ENCODE peak calls at places on chromosomes 6 and 20, in nine cellular contexts. I is brain microvascular endothelial cell, Y is OCI-LY7, P is AG04450, V is AG10803, Z is upper lobe of right lung, M is AG09309, S is astrocyte, U is psoas muscle. A is an unnamed sample.

GRCh38 chr6:150835620-150836019 is 29.9 kb upstream of the MTHFD1L start:
- DNase-seq in I (no peak), Y (no peak), P (no peak), V (no peak), Z (no peak), M (no peak), S (no peak), U (no peak), A (no peak)

GRCh38 chr6:73032586-73032985 is 192.7 kb downstream of the KHDC1L start:
- DNase-seq in I (no peak), Y (no peak), P (no peak), V (peak; percentile 37), Z (no peak), M (no peak), S (peak; percentile 49), U (no peak), A (no peak)

GRCh38 chr6:80454661-80455365 is 348.3 kb downstream of the BCKDHB start:
- DNase-seq in I (no peak), Y (no peak), P (no peak), V (peak; percentile 35), Z (no peak), M (no peak), S (peak; percentile 48), U (no peak), A (no peak)

GRCh38 chr6:4355241-4355640 is 219.9 kb upstream of the ECI2 start:
- DNase-seq in I (peak; percentile 93), Y (no peak), P (no peak), V (peak; percentile 83), Z (no peak), M (peak; percentile 75), S (peak; percentile 92), U (no peak), A (peak; percentile 69)

GRCh38 chr6:155448823-155449789 is 6.5 kb downstream of the NOX3 start:
- DNase-seq in I (no peak), Y (no peak), P (no peak), V (no peak), Z (no peak), M (no peak), S (peak; percentile 19), U (no peak), A (no peak)

GRCh38 chr6:131524695-131525336 is 48.2 kb upstream of the ARG1 start:
- DNase-seq in I (no peak), Y (no peak), P (no peak), V (no peak), Z (no peak), M (no peak), S (no peak), U (no peak), A (no peak)

GRCh38 chr20:4160761-4161305 is 145.5 kb upstream of the RNF24 start:
- DNase-seq in I (peak; percentile 11), Y (peak; percentile 50), P (no peak), V (no peak), Z (peak; percentile 63), M (no peak), S (peak; percentile 54), U (no peak), A (no peak)

GRCh38 chr20:25280051-25280573 is 32.2 kb downstream of the PYGB start:
- DNase-seq in I (no peak), Y (peak; percentile 40), P (no peak), V (no peak), Z (no peak), M (no peak), S (no peak), U (peak; percentile 29), A (no peak)

GRCh38 chr6:148771896-148772554 is 25.2 kb downstream of the UST start:
- DNase-seq in I (no peak), Y (no peak), P (no peak), V (no peak), Z (no peak), M (no peak), S (no peak), U (no peak), A (no peak)

GRCh38 chr6:26056583-26057350 is 30.5 kb upstream of the HFE start:
- DNase-seq in I (no peak), Y (peak; percentile 73), P (no peak), V (peak; percentile 24), Z (no peak), M (no peak), S (no peak), U (no peak), A (no peak)

GRCh38 chr6:7554533-7555275 is 13.2 kb downstream of the DSP start:
- DNase-seq in I (no peak), Y (no peak), P (no peak), V (no peak), Z (no peak), M (no peak), S (no peak), U (no peak), A (no peak)
- H3K4me3 ChIP-seq in I (no peak overlapping the region), Y (no peak overlapping the region), P (no peak overlapping the region), V (no peak overlapping the region), Z (no peak overlapping the region), M (no peak overlapping the region), S (no peak overlapping the region), U (no peak overlapping the region), A (no peak overlapping the region)

DNA sequence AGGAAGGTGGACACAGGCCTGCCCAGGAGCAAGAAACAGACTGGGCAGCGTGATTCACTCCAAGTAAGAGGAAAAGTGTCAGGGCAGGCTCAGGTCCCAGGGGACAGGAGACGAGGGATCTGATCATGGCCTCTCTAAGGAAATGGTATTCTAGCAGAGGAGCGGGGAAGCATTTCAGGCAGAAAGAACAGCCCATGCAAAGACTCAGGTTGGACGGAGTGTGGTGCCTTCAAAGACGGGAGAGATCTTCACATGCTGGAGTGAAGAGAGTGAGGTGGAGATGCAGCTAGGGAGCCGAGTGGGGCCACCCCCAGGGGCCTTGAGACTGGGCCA is 161.1 kb downstream of the SYCP2 start:
- DNase-seq in I (no peak), Y (no peak), P (no peak), V (no peak), Z (no peak), M (no peak), S (no peak), U (no peak), A (no peak)
- H3K4me3 ChIP-seq in I (no peak overlapping the region), Y (no peak overlapping the region), P (no peak overlapping the region), V (no peak overlapping the region), Z (no peak overlapping the region), M (no peak overlapping the region), S (no peak overlapping the region), U (no peak overlapping the region), A (no peak overlapping the region)

DNA sequence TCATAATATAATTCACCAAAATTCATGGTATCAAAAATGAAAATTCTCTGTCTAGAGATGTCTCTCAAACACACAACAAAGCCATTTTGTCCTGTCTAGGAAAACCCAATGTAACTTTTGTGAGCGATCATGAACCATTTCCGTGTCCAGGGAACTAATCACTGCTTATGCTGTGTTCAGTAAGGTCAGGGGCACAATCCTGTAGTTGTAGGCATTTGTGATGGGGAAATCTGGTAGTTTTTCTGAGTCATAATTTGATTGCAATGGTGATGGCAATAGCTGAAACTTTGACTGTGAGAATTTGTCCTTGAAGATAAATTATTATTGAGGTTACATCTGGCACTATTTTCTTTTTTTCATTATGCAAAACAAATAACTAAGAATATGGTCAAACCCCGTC is 21.0 kb upstream of the GCLC start:
- DNase-seq in I (no peak), Y (no peak), P (no peak), V (peak; percentile 42), Z (no peak), M (no peak), S (no peak), U (no peak), A (no peak)
- H3K4me3 ChIP-seq in I (no peak overlapping the region), Y (no peak overlapping the region), P (no peak overlapping the region), V (no peak overlapping the region), Z (no peak overlapping the region), M (no peak overlapping the region), S (no peak overlapping the region), U (no peak overlapping the region), A (no peak overlapping the region)

DNA sequence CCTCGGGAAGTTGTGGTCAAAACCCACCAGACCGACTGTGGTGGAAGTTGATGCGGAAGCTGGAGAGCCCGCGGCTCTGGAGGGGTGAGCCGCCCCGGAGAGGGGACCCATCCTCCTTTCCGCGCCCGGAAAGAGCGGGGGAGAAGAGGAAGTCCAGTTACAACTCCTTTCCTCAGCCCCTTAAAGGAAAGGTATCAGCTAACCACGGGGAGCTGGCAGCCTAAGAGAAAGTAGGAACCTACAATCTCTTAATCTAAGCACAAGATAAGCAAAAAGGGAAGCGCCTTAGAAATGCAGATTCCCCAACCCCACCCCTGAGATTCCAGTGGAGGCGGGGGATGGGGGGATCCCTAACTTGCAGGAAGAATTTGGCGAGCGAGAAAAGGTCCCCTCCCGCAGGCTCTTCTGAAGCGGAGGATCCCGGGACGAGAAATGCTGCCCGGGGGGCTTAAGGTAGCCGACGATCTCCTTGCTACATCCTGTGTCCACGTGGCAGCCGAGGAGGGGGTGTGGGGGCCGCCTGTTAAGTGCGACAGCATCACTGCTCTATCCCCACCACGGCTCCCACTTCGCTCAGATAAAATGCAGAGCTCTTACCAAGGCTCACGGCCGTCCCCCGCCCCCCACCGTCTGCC is 87.6 kb downstream of the ZFP64 start:
- DNase-seq in I (peak; percentile 9), Y (no peak), P (no peak), V (no peak), Z (peak; percentile 48), M (no peak), S (peak; percentile 13), U (no peak), A (no peak)
- H3K4me3 ChIP-seq in I (peak overlapping the region; percentile 82), Y (no peak overlapping the region), P (peak overlapping the region; percentile 77), V (peak overlapping the region; percentile 71), Z (peak overlapping the region; percentile 41), M (peak overlapping the region; percentile 76), S (peak overlapping the region; percentile 81), U (peak overlapping the region; percentile 55), A (peak overlapping the region; percentile 66)

DNA sequence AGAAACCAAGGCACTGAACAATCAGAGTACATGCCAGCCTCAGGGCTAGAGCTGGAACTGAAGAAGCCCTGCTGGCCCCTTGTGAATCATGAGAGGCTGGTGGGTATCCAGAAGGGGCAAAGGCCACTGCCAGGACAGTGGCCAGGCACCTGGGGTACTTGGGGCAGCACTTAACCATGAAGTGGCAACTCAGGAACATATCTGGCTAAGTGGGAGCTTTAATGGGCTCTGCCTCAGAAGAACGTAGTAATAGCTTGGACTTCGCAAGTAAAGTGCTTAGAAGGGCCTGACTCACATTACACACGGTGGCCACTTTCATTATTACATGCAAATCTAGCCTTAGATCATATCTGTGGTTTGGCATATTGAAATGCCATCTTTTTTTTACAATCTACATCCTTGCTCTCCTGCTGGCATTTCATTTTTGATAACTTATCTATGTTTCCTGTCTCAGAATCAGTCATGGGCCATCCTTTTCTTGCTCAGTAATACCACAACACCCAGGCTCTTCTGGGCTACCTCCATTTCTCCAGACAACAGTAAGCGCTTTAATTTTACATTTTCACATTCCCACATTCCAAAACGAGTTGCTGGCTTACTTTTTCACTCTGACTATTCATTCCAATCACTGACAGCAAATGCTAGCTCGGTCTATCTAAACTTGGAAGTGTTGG is 21.6 kb downstream of the NAPB start:
- DNase-seq in I (peak; percentile 53), Y (no peak), P (no peak), V (peak; percentile 57), Z (no peak), M (peak; percentile 54), S (peak; percentile 84), U (no peak), A (no peak)
- H3K4me3 ChIP-seq in I (no peak overlapping the region), Y (no peak overlapping the region), P (no peak overlapping the region), V (no peak overlapping the region), Z (no peak overlapping the region), M (no peak overlapping the region), S (no peak overlapping the region), U (no peak overlapping the region), A (no peak overlapping the region)

GRCh38 chr6:27862396-27863061 is 49.7 kb downstream of the OR2B2 start:
- DNase-seq in I (no peak), Y (peak; percentile 35), P (no peak), V (no peak), Z (no peak), M (no peak), S (no peak), U (no peak), A (no peak)
- H3K4me3 ChIP-seq in I (no peak overlapping the region), Y (peak overlapping the region; percentile 67), P (peak overlapping the region; percentile 2), V (no peak overlapping the region), Z (no peak overlapping the region), M (no peak overlapping the region), S (no peak overlapping the region), U (no peak overlapping the region), A (no peak overlapping the region)

A was measured in epithelial cell of proximal tubule.